ENCODE peak calls at places on chromosomes 13 and 19, in five cellular contexts. E, G, P, L and Y are unnamed samples.

GRCh38 chr19:42037649-42038048 is 32.4 kb downstream of the GRIK5 start:
- DNase-seq in L (no peak), G (no peak), P (no peak), E (no peak), Y (no peak)

GRCh38 chr19:2433854-2434253 is 6.5 kb upstream of the TIMM13 start:
- DNase-seq in L (no peak), E (no peak), G (no peak), P (no peak), Y (no peak)

GRCh38 chr13:40550130-40550529 is 116.3 kb downstream of the FOXO1 start:
- DNase-seq in E (no peak), P (no peak), G (no peak), L (no peak), Y (no peak)

GRCh38 chr19:42402376-42403116 is 12.4 kb upstream of the CNFN start:
- DNase-seq in G (no peak), P (no peak), E (no peak), L (peak), Y (no peak)

GRCh38 chr19:17703823-17704463 is 15.3 kb upstream of the MAP1S start:
- DNase-seq in G (peak), E (no peak), P (no peak), L (peak), Y (peak)

GRCh38 chr13:66037096-66037495 is 1193.0 kb downstream of the PCDH9 start:
- DNase-seq in P (no peak), G (no peak), E (no peak), L (no peak), Y (no peak)

GRCh38 chr19:16027528-16027927 is 48.8 kb upstream of the TPM4 start:
- DNase-seq in G (no peak), E (no peak), P (no peak), L (no peak), Y (no peak)

GRCh38 chr13:42985312-42986175 is 6.5 kb downstream of the EPSTI1 start:
- DNase-seq in E (no peak), P (no peak), G (no peak), L (peak), Y (no peak)

GRCh38 chr19:33649919-33650305 is 28.2 kb downstream of the CHST8 start:
- DNase-seq in L (no peak), E (no peak), G (no peak), P (no peak), Y (no peak)

GRCh38 chr13:59208405-59209195 is 955.1 kb downstream of the DIAPH3 start:
- DNase-seq in G (no peak), E (no peak), L (no peak), P (no peak), Y (no peak)

GRCh38 chr19:31562916-31563626 is 213.8 kb upstream of the TSHZ3 start:
- DNase-seq in E (no peak), P (no peak), G (no peak), L (no peak), Y (no peak)

GRCh38 chr19:6735181-6735891 is 2.0 kb downstream of the GPR108 start:
- DNase-seq in L (peak), P (no peak), G (no peak), E (no peak), Y (no peak)

GRCh38 chr13:101845501-101846012 is 393.1 kb downstream of the ITGBL1 start:
- DNase-seq in E (no peak), G (peak), L (no peak), P (no peak), Y (no peak)

GRCh38 chr19:55781112-55781511 is 12.2 kb downstream of the RFPL4AL1 start:
- DNase-seq in P (no peak), L (no peak), E (no peak), G (no peak), Y (no peak)

GRCh38 chr13:25977671-25978070 is 74.1 kb downstream of the SHISA2 start:
- DNase-seq in L (no peak), P (no peak), E (no peak), G (no peak), Y (no peak)

GRCh38 chr19:41111750-41112295 is 2.4 kb upstream of the CYP2F1 start:
- DNase-seq in L (no peak), P (no peak), G (no peak), E (no peak), Y (no peak)

GRCh38 chr19:35495107-35496064 is 5.1 kb upstream of the KRTDAP start:
- DNase-seq in L (peak), E (peak), G (peak), P (no peak), Y (peak)

GRCh38 chr19:16654151-16654550 is 5.8 kb downstream of the SMIM7 start:
- DNase-seq in G (no peak), P (no peak), E (peak), L (peak), Y (no peak)

GRCh38 chr19:55646889-55647731 is 902 bp upstream of the CCDC106 start:
- DNase-seq in E (no peak), L (peak), P (no peak), G (no peak), Y (no peak)

GRCh38 chr19:51628153-51628939 is 1.9 kb downstream of the SIGLEC5 start:
- DNase-seq in P (no peak), L (no peak), G (no peak), E (no peak), Y (no peak)
- TF ChIP-seq USF2 in P (no peak), L (no peak), G (no peak), E (no peak), Y (no peak)

GRCh38 chr19:48770734-48771472 is 15.6 kb downstream of the FGF21 start:
- DNase-seq in G (no peak), L (no peak), P (no peak), E (no peak), Y (no peak)
- TF ChIP-seq USF2 in G (no peak), L (no peak), P (no peak), E (no peak), Y (no peak)

GRCh38 chr13:28628250-28628649 is 30.7 kb upstream of the POMP start:
- DNase-seq in P (no peak), L (no peak), E (no peak), G (no peak), Y (no peak)

GRCh38 chr13:28630864-28631263 is 28.1 kb upstream of the POMP start:
- DNase-seq in L (no peak), P (no peak), E (no peak), G (no peak), Y (no peak)

GRCh38 chr13:28636677-28637317 is 22.1 kb upstream of the POMP start:
- DNase-seq in G (peak), E (peak), L (peak), P (peak), Y (peak)

GRCh38 chr13:28636078-28636477 is 22.9 kb upstream of the POMP start:
- DNase-seq in L (no peak), G (peak), P (no peak), E (no peak), Y (no peak)

DNA sequence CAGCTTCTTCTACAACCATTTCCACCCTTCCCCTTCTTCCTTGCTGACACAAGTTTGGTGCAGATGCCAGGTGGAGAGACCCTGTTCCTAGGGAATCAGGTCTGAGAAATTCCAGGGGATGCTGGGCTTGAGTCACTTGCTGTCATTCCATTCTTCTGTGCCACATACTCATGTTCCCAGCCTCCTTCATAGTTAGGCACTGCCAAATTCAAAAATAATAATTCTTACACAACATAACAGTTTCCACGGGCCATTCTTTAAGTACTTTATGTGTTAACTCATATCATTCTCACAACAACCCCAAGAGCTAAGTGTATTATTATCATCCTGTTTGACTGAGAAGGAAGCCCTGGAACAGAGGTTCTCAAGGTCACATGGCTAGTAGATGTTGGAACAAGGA is 27.1 kb upstream of the POMP start:
- DNase-seq in P (no peak), L (no peak), G (peak), E (no peak), Y (no peak)
- TF ChIP-seq USF2 in P (no peak), L (no peak), G (no peak), E (no peak), Y (no peak)

DNA sequence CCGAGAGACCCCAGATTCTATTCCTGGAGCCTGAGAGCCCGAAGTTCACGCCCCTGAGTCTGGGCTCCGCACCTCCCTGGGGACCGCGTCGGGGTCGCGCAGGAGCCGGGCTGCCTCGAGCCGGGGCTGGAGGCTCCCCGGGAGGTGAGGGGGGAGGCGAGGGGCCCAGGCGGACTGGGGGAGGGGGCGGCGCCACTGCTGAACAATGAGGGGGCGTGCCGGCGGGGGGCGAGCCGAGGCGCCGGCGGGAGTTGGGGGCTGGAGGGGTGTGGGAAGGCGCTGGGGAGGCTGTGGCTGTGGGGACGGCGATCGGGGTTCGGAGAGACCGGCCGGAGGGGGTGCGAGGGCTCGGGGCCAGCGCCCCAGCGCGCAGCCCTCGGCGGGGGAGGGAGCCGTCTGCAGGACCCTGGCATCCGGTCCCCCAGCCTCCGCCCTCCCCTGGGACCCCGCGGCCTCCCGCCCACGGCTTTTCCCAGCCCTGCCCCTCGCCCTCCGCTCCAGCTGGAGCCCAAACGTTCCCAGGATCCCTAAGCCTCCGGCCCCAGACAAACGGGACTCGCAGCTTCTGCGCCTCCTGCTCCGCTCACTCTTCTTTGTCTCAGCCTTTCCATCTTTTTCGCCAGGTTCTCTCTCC is 917 bp downstream of the PLEKHG2 start:
- DNase-seq in G (peak), E (peak), P (no peak), L (peak), Y (peak)
- TF ChIP-seq USF2 in G (peak), E (no peak), P (no peak), L (no peak), Y (no peak)

GRCh38 chr19:51457351-51458013 is 772 bp downstream of the SIGLEC8 start:
- DNase-seq in P (no peak), G (no peak), L (no peak), E (no peak), Y (no peak)
- TF ChIP-seq USF2 in P (no peak), G (no peak), L (no peak), E (no peak), Y (no peak)

DNA sequence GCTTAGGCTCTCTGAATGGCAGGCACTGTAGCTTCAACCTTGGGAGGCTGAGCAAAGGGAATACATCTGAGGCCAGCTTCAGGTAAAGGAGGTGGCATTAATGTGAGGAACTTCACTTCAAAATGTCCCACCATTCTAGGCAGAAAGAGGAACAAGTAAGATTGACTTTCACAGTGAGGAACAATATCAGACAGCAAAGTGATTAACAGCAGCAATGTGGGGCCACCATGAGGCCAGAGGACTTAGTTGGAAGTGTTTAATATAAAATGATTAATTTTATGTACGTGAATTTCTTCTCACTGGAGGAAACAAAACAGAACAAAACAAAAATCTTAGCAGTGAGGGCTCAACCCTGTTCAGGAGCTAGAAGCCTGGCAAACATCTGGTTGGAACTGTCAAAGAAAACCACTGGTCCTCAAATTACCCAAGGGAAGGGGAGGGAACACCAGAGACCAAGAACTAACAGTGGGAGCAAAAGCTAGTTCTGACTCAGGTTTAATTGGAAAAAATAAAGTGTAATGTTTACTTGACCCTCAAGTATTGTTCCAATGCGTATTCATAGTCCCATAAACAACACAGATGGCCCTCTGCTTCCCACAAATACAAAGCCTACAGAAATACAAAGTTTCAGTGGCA is 43.9 kb upstream of the FRY start:
- DNase-seq in L (no peak), P (no peak), G (no peak), E (no peak), Y (no peak)
- TF ChIP-seq USF2 in L (no peak), P (no peak), G (no peak), E (no peak), Y (no peak)

DNA sequence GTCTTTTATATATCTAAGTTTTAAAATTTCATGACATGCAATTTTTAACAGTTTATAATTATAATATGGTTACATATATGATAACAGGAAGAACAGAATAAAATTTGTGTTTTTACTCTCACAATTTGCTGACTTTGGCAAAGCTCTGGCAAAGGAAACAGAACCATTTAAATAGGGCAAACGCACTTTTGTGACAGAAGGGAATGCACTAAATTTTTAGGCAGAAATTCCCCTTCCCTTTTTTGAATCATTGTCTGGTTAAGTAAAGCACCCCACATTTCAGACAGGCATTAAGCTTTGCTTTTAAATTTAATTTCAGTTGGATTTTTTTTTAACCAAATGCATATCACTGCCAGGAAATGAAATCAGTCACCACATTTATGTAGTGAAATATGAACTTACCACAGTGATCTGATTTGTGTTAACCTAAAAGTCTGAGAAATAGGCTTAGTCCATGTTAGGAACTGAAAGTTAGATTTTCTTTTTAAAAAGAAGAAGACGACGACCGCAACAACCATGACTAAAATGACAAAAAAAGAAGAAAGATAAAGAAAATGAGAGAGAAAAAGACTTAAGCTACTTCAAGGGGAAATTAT is 10.8 kb downstream of the GPR183 start:
- DNase-seq in G (peak), P (no peak), L (no peak), E (no peak), Y (no peak)
- TF ChIP-seq USF2 in G (no peak), P (no peak), L (no peak), E (no peak), Y (no peak)

DNA sequence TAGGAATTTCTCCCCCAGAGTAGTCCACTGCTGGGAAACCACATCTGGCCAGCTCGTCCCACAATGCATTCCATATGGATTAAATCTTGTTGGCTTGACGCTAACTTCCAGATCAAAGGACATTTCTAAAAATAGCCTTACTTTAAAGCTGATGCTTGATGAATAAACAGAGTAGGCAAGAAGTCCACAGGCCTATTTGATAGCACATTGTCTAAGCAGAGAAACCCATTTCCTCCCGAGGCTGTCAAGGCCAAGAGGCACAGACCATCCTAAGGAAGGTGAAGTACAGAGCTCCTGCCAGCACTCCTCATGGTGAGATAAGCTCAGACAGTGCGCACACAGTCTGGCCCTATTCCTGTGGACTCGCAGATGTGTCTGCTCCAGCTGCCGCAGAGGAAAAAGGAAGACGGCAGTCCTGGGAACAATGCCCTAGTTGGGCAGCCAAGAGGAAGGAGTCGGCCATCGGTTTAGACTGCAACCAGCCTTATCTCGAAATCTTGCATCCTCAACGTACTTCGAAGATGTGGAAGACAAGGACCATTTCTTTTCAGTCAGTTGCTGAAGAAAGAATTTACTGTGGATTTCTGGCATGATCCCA is 156.7 kb downstream of the RGCC start:
- DNase-seq in P (no peak), G (peak), E (no peak), L (no peak), Y (no peak)
- TF ChIP-seq USF2 in P (no peak), G (no peak), E (no peak), L (no peak), Y (no peak)

DNA sequence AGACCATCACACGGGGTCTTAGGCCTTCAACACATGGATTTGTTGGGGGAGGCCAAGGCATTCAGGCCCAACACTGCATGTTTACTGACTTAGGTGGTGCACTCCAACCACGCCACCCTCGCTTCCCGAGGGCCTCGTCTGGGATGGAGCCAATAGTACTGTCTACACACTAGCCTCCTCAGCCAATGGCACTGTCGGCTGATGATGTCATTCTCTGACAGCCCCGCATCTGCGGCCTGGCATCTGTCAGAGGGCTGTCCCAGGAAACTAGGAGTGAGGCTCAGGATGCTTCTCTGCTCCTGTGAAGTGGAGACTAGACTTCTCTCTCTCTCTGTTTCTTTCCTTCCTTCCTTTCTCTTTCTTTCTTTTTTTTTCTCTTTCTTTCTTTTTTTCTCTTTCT is 96.7 kb downstream of the TEX26 start:
- DNase-seq in G (no peak), E (no peak), P (no peak), L (peak), Y (no peak)
- TF ChIP-seq USF2 in G (no peak), E (no peak), P (no peak), L (no peak), Y (no peak)

GRCh38 chr13:30569901-30570576 is 47.7 kb upstream of the USPL1 start:
- DNase-seq in L (no peak), G (peak), E (peak), P (peak), Y (no peak)
- TF ChIP-seq USF2 in L (no peak), G (no peak), E (no peak), P (no peak), Y (no peak)